ENCODE peak calls at places on chromosomes 1 and 21, in ten cellular contexts. One of them, this sample, is unnamed.

GRCh38 chr21:25561668-25562641 is 45.3 kb downstream of the MRPL39 start:
- DNase-seq in NCI-H1105 treated with DMSO at 0.1 percent for 48 hours: peak
- DNase-seq in activated T-cell treated with anti-CD3 and anti-CD28 coated beads for 1 hour: peak
- DNase-seq in LoVo: peak
- DNase-seq in cardiac fibroblast: peak
- DNase-seq in hippocampal formation: peak
- DNase-seq in GM12865: peak
- DNase-seq in amniotic stem cell: peak
- DNase-seq in lung microvascular endothelial cell: peak
- DNase-seq in neural progenitor cell: peak
- DNase-seq in this sample: no peak

GRCh38 chr1:72547412-72547811 is 265.1 kb upstream of the NEGR1 start:
- DNase-seq in GM12865: no peak
- DNase-seq in NCI-H1105 treated with DMSO at 0.1 percent for 48 hours: peak
- DNase-seq in activated T-cell treated with anti-CD3 and anti-CD28 coated beads for 1 hour: no peak
- DNase-seq in cardiac fibroblast: no peak
- DNase-seq in amniotic stem cell: no peak
- DNase-seq in neural progenitor cell: no peak
- DNase-seq in lung microvascular endothelial cell: no peak
- DNase-seq in LoVo: no peak
- DNase-seq in hippocampal formation: no peak
- DNase-seq in this sample: no peak

GRCh38 chr21:33968082-33968997 is 52.7 kb upstream of the ATP5PO start:
- DNase-seq in hippocampal formation: no peak
- DNase-seq in amniotic stem cell: no peak
- DNase-seq in NCI-H1105 treated with DMSO at 0.1 percent for 48 hours: peak
- DNase-seq in LoVo: peak
- DNase-seq in activated T-cell treated with anti-CD3 and anti-CD28 coated beads for 1 hour: no peak
- DNase-seq in GM12865: peak
- DNase-seq in neural progenitor cell: peak
- DNase-seq in cardiac fibroblast: peak
- DNase-seq in lung microvascular endothelial cell: peak
- DNase-seq in this sample: no peak

GRCh38 chr1:37722181-37723071 is 30.1 kb downstream of the CDCA8 start:
- DNase-seq in GM12865: no peak
- DNase-seq in cardiac fibroblast: no peak
- DNase-seq in amniotic stem cell: no peak
- DNase-seq in LoVo: no peak
- DNase-seq in lung microvascular endothelial cell: no peak
- DNase-seq in neural progenitor cell: no peak
- DNase-seq in NCI-H1105 treated with DMSO at 0.1 percent for 48 hours: no peak
- DNase-seq in hippocampal formation: peak
- DNase-seq in activated T-cell treated with anti-CD3 and anti-CD28 coated beads for 1 hour: no peak
- DNase-seq in this sample: no peak

GRCh38 chr1:241423541-241424479 is 66.8 kb upstream of the RGS7 start:
- DNase-seq in neural progenitor cell: peak
- DNase-seq in activated T-cell treated with anti-CD3 and anti-CD28 coated beads for 1 hour: no peak
- DNase-seq in cardiac fibroblast: peak
- DNase-seq in LoVo: no peak
- DNase-seq in amniotic stem cell: no peak
- DNase-seq in hippocampal formation: peak
- DNase-seq in lung microvascular endothelial cell: peak
- DNase-seq in GM12865: peak
- DNase-seq in NCI-H1105 treated with DMSO at 0.1 percent for 48 hours: peak
- DNase-seq in this sample: peak

GRCh38 chr1:213381572-213382084 is 330.6 kb downstream of the RPS6KC1 start:
- DNase-seq in lung microvascular endothelial cell: no peak
- DNase-seq in cardiac fibroblast: peak
- DNase-seq in activated T-cell treated with anti-CD3 and anti-CD28 coated beads for 1 hour: no peak
- DNase-seq in NCI-H1105 treated with DMSO at 0.1 percent for 48 hours: peak
- DNase-seq in hippocampal formation: no peak
- DNase-seq in amniotic stem cell: no peak
- DNase-seq in LoVo: no peak
- DNase-seq in neural progenitor cell: no peak
- DNase-seq in GM12865: no peak
- DNase-seq in this sample: peak

GRCh38 chr1:222557148-222557547 is 9.2 kb upstream of the HHIPL2 start:
- DNase-seq in lung microvascular endothelial cell: peak
- DNase-seq in LoVo: no peak
- DNase-seq in hippocampal formation: no peak
- DNase-seq in cardiac fibroblast: no peak
- DNase-seq in GM12865: no peak
- DNase-seq in neural progenitor cell: no peak
- DNase-seq in activated T-cell treated with anti-CD3 and anti-CD28 coated beads for 1 hour: no peak
- DNase-seq in amniotic stem cell: no peak
- DNase-seq in NCI-H1105 treated with DMSO at 0.1 percent for 48 hours: no peak
- DNase-seq in this sample: no peak

GRCh38 chr1:230186003-230186863 is 119.2 kb downstream of the GALNT2 start:
- DNase-seq in lung microvascular endothelial cell: peak
- DNase-seq in neural progenitor cell: no peak
- DNase-seq in LoVo: peak
- DNase-seq in NCI-H1105 treated with DMSO at 0.1 percent for 48 hours: peak
- DNase-seq in cardiac fibroblast: peak
- DNase-seq in GM12865: no peak
- DNase-seq in amniotic stem cell: peak
- DNase-seq in activated T-cell treated with anti-CD3 and anti-CD28 coated beads for 1 hour: no peak
- DNase-seq in hippocampal formation: no peak
- DNase-seq in this sample: no peak

GRCh38 chr1:96559707-96560588 is 161.6 kb upstream of the PTBP2 start:
- DNase-seq in GM12865: no peak
- DNase-seq in lung microvascular endothelial cell: no peak
- DNase-seq in NCI-H1105 treated with DMSO at 0.1 percent for 48 hours: no peak
- DNase-seq in neural progenitor cell: no peak
- DNase-seq in cardiac fibroblast: peak
- DNase-seq in hippocampal formation: no peak
- DNase-seq in activated T-cell treated with anti-CD3 and anti-CD28 coated beads for 1 hour: no peak
- DNase-seq in LoVo: no peak
- DNase-seq in amniotic stem cell: peak
- DNase-seq in this sample: no peak

GRCh38 chr1:64060611-64061302 is 142.7 kb upstream of the UBE2U start:
- DNase-seq in cardiac fibroblast: peak
- DNase-seq in activated T-cell treated with anti-CD3 and anti-CD28 coated beads for 1 hour: no peak
- DNase-seq in GM12865: no peak
- DNase-seq in lung microvascular endothelial cell: peak
- DNase-seq in amniotic stem cell: no peak
- DNase-seq in hippocampal formation: no peak
- DNase-seq in LoVo: no peak
- DNase-seq in NCI-H1105 treated with DMSO at 0.1 percent for 48 hours: peak
- DNase-seq in neural progenitor cell: no peak
- DNase-seq in this sample: no peak

GRCh38 chr1:169312084-169312954 is 55.3 kb downstream of the NME7 start:
- DNase-seq in GM12865: peak
- DNase-seq in neural progenitor cell: no peak
- DNase-seq in hippocampal formation: no peak
- DNase-seq in cardiac fibroblast: peak
- DNase-seq in activated T-cell treated with anti-CD3 and anti-CD28 coated beads for 1 hour: peak
- DNase-seq in LoVo: peak
- DNase-seq in NCI-H1105 treated with DMSO at 0.1 percent for 48 hours: no peak
- DNase-seq in lung microvascular endothelial cell: no peak
- DNase-seq in amniotic stem cell: peak
- DNase-seq in this sample: no peak

GRCh38 chr1:46442317-46443161 is 47.1 kb upstream of the DMBX1 start:
- DNase-seq in cardiac fibroblast: peak
- DNase-seq in lung microvascular endothelial cell: peak
- DNase-seq in activated T-cell treated with anti-CD3 and anti-CD28 coated beads for 1 hour: peak
- DNase-seq in NCI-H1105 treated with DMSO at 0.1 percent for 48 hours: peak
- DNase-seq in hippocampal formation: peak
- DNase-seq in GM12865: peak
- DNase-seq in LoVo: peak
- DNase-seq in neural progenitor cell: peak
- DNase-seq in amniotic stem cell: peak
- DNase-seq in this sample: peak

GRCh38 chr1:40708750-40709099 is 17.2 kb downstream of the NFYC start:
- DNase-seq in NCI-H1105 treated with DMSO at 0.1 percent for 48 hours: peak
- DNase-seq in neural progenitor cell: peak
- DNase-seq in lung microvascular endothelial cell: peak
- DNase-seq in LoVo: peak
- DNase-seq in activated T-cell treated with anti-CD3 and anti-CD28 coated beads for 1 hour: no peak
- DNase-seq in amniotic stem cell: peak
- DNase-seq in cardiac fibroblast: peak
- DNase-seq in GM12865: peak
- DNase-seq in hippocampal formation: no peak
- DNase-seq in this sample: peak

GRCh38 chr21:39863111-39863510 is 4.1 kb upstream of the PCP4 start:
- DNase-seq in activated T-cell treated with anti-CD3 and anti-CD28 coated beads for 1 hour: no peak
- DNase-seq in NCI-H1105 treated with DMSO at 0.1 percent for 48 hours: peak
- DNase-seq in LoVo: peak
- DNase-seq in hippocampal formation: no peak
- DNase-seq in amniotic stem cell: no peak
- DNase-seq in lung microvascular endothelial cell: no peak
- DNase-seq in neural progenitor cell: no peak
- DNase-seq in GM12865: no peak
- DNase-seq in cardiac fibroblast: no peak
- DNase-seq in this sample: no peak

GRCh38 chr1:81437213-81437612 is 363.5 kb upstream of the ADGRL2 start:
- DNase-seq in neural progenitor cell: no peak
- DNase-seq in lung microvascular endothelial cell: no peak
- DNase-seq in GM12865: no peak
- DNase-seq in amniotic stem cell: no peak
- DNase-seq in NCI-H1105 treated with DMSO at 0.1 percent for 48 hours: peak
- DNase-seq in hippocampal formation: no peak
- DNase-seq in LoVo: no peak
- DNase-seq in activated T-cell treated with anti-CD3 and anti-CD28 coated beads for 1 hour: no peak
- DNase-seq in cardiac fibroblast: no peak
- DNase-seq in this sample: no peak

GRCh38 chr1:110487676-110488075 is 31.3 kb downstream of the KCNA10 start:
- DNase-seq in amniotic stem cell: no peak
- DNase-seq in activated T-cell treated with anti-CD3 and anti-CD28 coated beads for 1 hour: no peak
- DNase-seq in LoVo: no peak
- DNase-seq in GM12865: no peak
- DNase-seq in neural progenitor cell: no peak
- DNase-seq in lung microvascular endothelial cell: no peak
- DNase-seq in NCI-H1105 treated with DMSO at 0.1 percent for 48 hours: no peak
- DNase-seq in hippocampal formation: no peak
- DNase-seq in cardiac fibroblast: no peak
- DNase-seq in this sample: no peak

GRCh38 chr1:22831729-22832413 is 121.2 kb downstream of the EPHB2 start:
- DNase-seq in hippocampal formation: no peak
- DNase-seq in activated T-cell treated with anti-CD3 and anti-CD28 coated beads for 1 hour: no peak
- DNase-seq in LoVo: peak
- DNase-seq in neural progenitor cell: no peak
- DNase-seq in GM12865: no peak
- DNase-seq in cardiac fibroblast: peak
- DNase-seq in NCI-H1105 treated with DMSO at 0.1 percent for 48 hours: no peak
- DNase-seq in amniotic stem cell: peak
- DNase-seq in lung microvascular endothelial cell: peak
- DNase-seq in this sample: no peak

GRCh38 chr1:113353581-113353980 is 36.7 kb upstream of the MAGI3 start:
- DNase-seq in neural progenitor cell: no peak
- DNase-seq in activated T-cell treated with anti-CD3 and anti-CD28 coated beads for 1 hour: no peak
- DNase-seq in lung microvascular endothelial cell: no peak
- DNase-seq in amniotic stem cell: no peak
- DNase-seq in LoVo: peak
- DNase-seq in cardiac fibroblast: no peak
- DNase-seq in GM12865: no peak
- DNase-seq in hippocampal formation: no peak
- DNase-seq in NCI-H1105 treated with DMSO at 0.1 percent for 48 hours: no peak
- DNase-seq in this sample: no peak

GRCh38 chr1:106836708-106837107 is 219.8 kb upstream of the PRMT6 start:
- DNase-seq in activated T-cell treated with anti-CD3 and anti-CD28 coated beads for 1 hour: no peak
- DNase-seq in lung microvascular endothelial cell: no peak
- DNase-seq in amniotic stem cell: no peak
- DNase-seq in neural progenitor cell: no peak
- DNase-seq in hippocampal formation: no peak
- DNase-seq in NCI-H1105 treated with DMSO at 0.1 percent for 48 hours: no peak
- DNase-seq in cardiac fibroblast: no peak
- DNase-seq in LoVo: no peak
- DNase-seq in GM12865: peak
- DNase-seq in this sample: no peak

GRCh38 chr1:189662190-189662589 is 815.5 kb downstream of the BRINP3 start:
- DNase-seq in GM12865: no peak
- DNase-seq in NCI-H1105 treated with DMSO at 0.1 percent for 48 hours: no peak
- DNase-seq in hippocampal formation: no peak
- DNase-seq in amniotic stem cell: no peak
- DNase-seq in neural progenitor cell: no peak
- DNase-seq in cardiac fibroblast: no peak
- DNase-seq in activated T-cell treated with anti-CD3 and anti-CD28 coated beads for 1 hour: no peak
- DNase-seq in lung microvascular endothelial cell: no peak
- DNase-seq in LoVo: peak
- DNase-seq in this sample: no peak

GRCh38 chr1:100039571-100039970 is 69.8 kb downstream of the SLC35A3 start:
- DNase-seq in activated T-cell treated with anti-CD3 and anti-CD28 coated beads for 1 hour: no peak
- DNase-seq in LoVo: no peak
- DNase-seq in lung microvascular endothelial cell: peak
- DNase-seq in hippocampal formation: no peak
- DNase-seq in neural progenitor cell: no peak
- DNase-seq in GM12865: no peak
- DNase-seq in amniotic stem cell: no peak
- DNase-seq in NCI-H1105 treated with DMSO at 0.1 percent for 48 hours: no peak
- DNase-seq in cardiac fibroblast: no peak
- DNase-seq in this sample: no peak

GRCh38 chr1:72282690-72283203 is 408 bp upstream of the NEGR1 start:
- DNase-seq in NCI-H1105 treated with DMSO at 0.1 percent for 48 hours: peak
- DNase-seq in activated T-cell treated with anti-CD3 and anti-CD28 coated beads for 1 hour: peak
- DNase-seq in amniotic stem cell: peak
- DNase-seq in GM12865: peak
- DNase-seq in neural progenitor cell: peak
- DNase-seq in LoVo: peak
- DNase-seq in hippocampal formation: peak
- DNase-seq in cardiac fibroblast: peak
- DNase-seq in lung microvascular endothelial cell: peak
- DNase-seq in this sample: peak

GRCh38 chr1:115642168-115643072 is 650 bp downstream of the VANGL1 start:
- DNase-seq in NCI-H1105 treated with DMSO at 0.1 percent for 48 hours: peak
- DNase-seq in activated T-cell treated with anti-CD3 and anti-CD28 coated beads for 1 hour: no peak
- DNase-seq in hippocampal formation: no peak
- DNase-seq in lung microvascular endothelial cell: peak
- DNase-seq in amniotic stem cell: no peak
- DNase-seq in GM12865: peak
- DNase-seq in neural progenitor cell: peak
- DNase-seq in LoVo: peak
- DNase-seq in cardiac fibroblast: peak
- DNase-seq in this sample: peak

GRCh38 chr1:202133521-202133920 is 10.8 kb downstream of the GPR37L1 start:
- DNase-seq in neural progenitor cell: no peak
- DNase-seq in LoVo: no peak
- DNase-seq in hippocampal formation: no peak
- DNase-seq in activated T-cell treated with anti-CD3 and anti-CD28 coated beads for 1 hour: no peak
- DNase-seq in cardiac fibroblast: no peak
- DNase-seq in NCI-H1105 treated with DMSO at 0.1 percent for 48 hours: no peak
- DNase-seq in amniotic stem cell: no peak
- DNase-seq in GM12865: no peak
- DNase-seq in lung microvascular endothelial cell: no peak
- DNase-seq in this sample: no peak

GRCh38 chr1:46461017-46461808 is 28.4 kb upstream of the DMBX1 start:
- DNase-seq in GM12865: no peak
- DNase-seq in LoVo: no peak
- DNase-seq in cardiac fibroblast: no peak
- DNase-seq in neural progenitor cell: peak
- DNase-seq in activated T-cell treated with anti-CD3 and anti-CD28 coated beads for 1 hour: no peak
- DNase-seq in lung microvascular endothelial cell: no peak
- DNase-seq in amniotic stem cell: no peak
- DNase-seq in hippocampal formation: no peak
- DNase-seq in NCI-H1105 treated with DMSO at 0.1 percent for 48 hours: no peak
- DNase-seq in this sample: no peak

GRCh38 chr1:36134805-36135339 is 9.8 kb upstream of the COL8A2 start:
- DNase-seq in activated T-cell treated with anti-CD3 and anti-CD28 coated beads for 1 hour: no peak
- DNase-seq in amniotic stem cell: peak
- DNase-seq in LoVo: peak
- DNase-seq in cardiac fibroblast: peak
- DNase-seq in hippocampal formation: peak
- DNase-seq in neural progenitor cell: peak
- DNase-seq in lung microvascular endothelial cell: peak
- DNase-seq in GM12865: peak
- DNase-seq in NCI-H1105 treated with DMSO at 0.1 percent for 48 hours: no peak
- DNase-seq in this sample: no peak

GRCh38 chr1:150065184-150065871 is 2.2 kb upstream of the VPS45 start:
- DNase-seq in cardiac fibroblast: peak
- DNase-seq in NCI-H1105 treated with DMSO at 0.1 percent for 48 hours: no peak
- DNase-seq in GM12865: no peak
- DNase-seq in neural progenitor cell: no peak
- DNase-seq in amniotic stem cell: peak
- DNase-seq in activated T-cell treated with anti-CD3 and anti-CD28 coated beads for 1 hour: no peak
- DNase-seq in LoVo: peak
- DNase-seq in hippocampal formation: no peak
- DNase-seq in lung microvascular endothelial cell: peak
- DNase-seq in this sample: no peak

GRCh38 chr1:87754036-87754603 is 425.4 kb downstream of the LMO4 start:
- DNase-seq in amniotic stem cell: no peak
- DNase-seq in GM12865: no peak
- DNase-seq in neural progenitor cell: no peak
- DNase-seq in lung microvascular endothelial cell: no peak
- DNase-seq in hippocampal formation: no peak
- DNase-seq in activated T-cell treated with anti-CD3 and anti-CD28 coated beads for 1 hour: no peak
- DNase-seq in NCI-H1105 treated with DMSO at 0.1 percent for 48 hours: no peak
- DNase-seq in LoVo: no peak
- DNase-seq in cardiac fibroblast: no peak
- DNase-seq in this sample: no peak